ENCODE peak calls at places on chromosomes 11 and 22, in ten cellular contexts. U is tibial nerve, C is fibroblast of pulmonary artery, J is A549, L is RWPE1, O is IMR-90, K is nephron progenitor cell, G is heart left ventricle, X is coronary artery, Y is mesothelial cell of epicardium. M is an unnamed sample.
A peak's percentile ranks its signal among the peaks of the same experiment; 100 is the strongest.

GRCh38 chr22:41752011-41752975 is 48.2 kb upstream of the CCDC134 start:
- DNase-seq in O (no peak), J (no peak), G (no peak), L (no peak), K (no peak), C (no peak), Y (no peak), X (no peak), U (no peak), M (no peak)

GRCh38 chr11:64638017-64638664 is 47.1 kb downstream of the SLC22A12 start:
- DNase-seq in K (peak; percentile 83), J (no peak), G (no peak), O (no peak), L (no peak), X (no peak), Y (peak; percentile 50), C (no peak), U (no peak), M (no peak)

GRCh38 chr11:115566185-115566765 is 62.1 kb upstream of the CADM1 start:
- DNase-seq in C (no peak), O (no peak), J (no peak), U (no peak), L (no peak), K (no peak), X (no peak), G (no peak), Y (no peak), M (no peak)

GRCh38 chr11:107405260-107405659 is 52.4 kb downstream of the CWF19L2 start:
- DNase-seq in O (no peak), X (no peak), C (no peak), U (no peak), K (no peak), Y (no peak), G (no peak), L (no peak), J (no peak), M (no peak)

GRCh38 chr11:8732748-8733241 is 50.2 kb downstream of the RPL27A start:
- DNase-seq in L (no peak), Y (no peak), G (peak; percentile 88), C (peak; percentile 78), X (peak; percentile 94), U (no peak), O (peak; percentile 80), K (no peak), J (no peak), M (peak; percentile 77)

GRCh38 chr11:304915-305833 is 2.4 kb upstream of the IFITM2 start:
- DNase-seq in U (peak; percentile 77), G (peak; percentile 59), C (peak; percentile 86), Y (no peak), X (no peak), O (peak; percentile 79), K (peak; percentile 54), J (peak; percentile 74), L (peak; percentile 74), M (peak; percentile 74)

GRCh38 chr22:48945621-48946458 is 881.8 kb downstream of the BRD1 start:
- DNase-seq in G (no peak), U (no peak), J (no peak), L (no peak), K (no peak), C (no peak), X (peak; percentile 57), O (no peak), Y (peak; percentile 21), M (no peak)

GRCh38 chr11:106786251-106786650 is 232.0 kb downstream of the GUCY1A2 start:
- DNase-seq in J (no peak), X (no peak), K (no peak), C (peak; percentile 29), O (no peak), L (no peak), U (no peak), G (no peak), Y (no peak), M (no peak)

GRCh38 chr11:74822187-74822586 is 73.5 kb downstream of the RNF169 start:
- DNase-seq in X (no peak), Y (no peak), K (no peak), O (peak; percentile 94), L (no peak), G (no peak), U (no peak), J (no peak), C (peak; percentile 75), M (no peak)

GRCh38 chr11:94780432-94780831 is 12.3 kb downstream of the AMOTL1 start:
- DNase-seq in L (no peak), O (no peak), Y (no peak), J (no peak), G (no peak), C (no peak), K (no peak), X (no peak), U (no peak), M (no peak)

GRCh38 chr11:12698049-12698448 is 23.8 kb downstream of the TEAD1 start:
- DNase-seq in C (no peak), J (no peak), U (no peak), X (no peak), K (peak; percentile 30), G (no peak), Y (no peak), O (no peak), L (no peak), M (no peak)

GRCh38 chr11:12695221-12695794 is 21.1 kb downstream of the TEAD1 start:
- DNase-seq in U (no peak), X (no peak), K (no peak), Y (no peak), G (no peak), J (no peak), O (no peak), L (no peak), C (no peak), M (no peak)

GRCh38 chr11:12695878-12696277 is 21.7 kb downstream of the TEAD1 start:
- DNase-seq in U (no peak), Y (no peak), C (no peak), O (no peak), G (no peak), L (no peak), K (no peak), J (no peak), X (no peak), M (no peak)

GRCh38 chr11:12694182-12694531 is 19.9 kb downstream of the TEAD1 start:
- DNase-seq in L (no peak), C (no peak), J (peak; percentile 56), K (no peak), X (no peak), U (no peak), O (peak; percentile 44), G (no peak), Y (no peak), M (no peak)

DNA sequence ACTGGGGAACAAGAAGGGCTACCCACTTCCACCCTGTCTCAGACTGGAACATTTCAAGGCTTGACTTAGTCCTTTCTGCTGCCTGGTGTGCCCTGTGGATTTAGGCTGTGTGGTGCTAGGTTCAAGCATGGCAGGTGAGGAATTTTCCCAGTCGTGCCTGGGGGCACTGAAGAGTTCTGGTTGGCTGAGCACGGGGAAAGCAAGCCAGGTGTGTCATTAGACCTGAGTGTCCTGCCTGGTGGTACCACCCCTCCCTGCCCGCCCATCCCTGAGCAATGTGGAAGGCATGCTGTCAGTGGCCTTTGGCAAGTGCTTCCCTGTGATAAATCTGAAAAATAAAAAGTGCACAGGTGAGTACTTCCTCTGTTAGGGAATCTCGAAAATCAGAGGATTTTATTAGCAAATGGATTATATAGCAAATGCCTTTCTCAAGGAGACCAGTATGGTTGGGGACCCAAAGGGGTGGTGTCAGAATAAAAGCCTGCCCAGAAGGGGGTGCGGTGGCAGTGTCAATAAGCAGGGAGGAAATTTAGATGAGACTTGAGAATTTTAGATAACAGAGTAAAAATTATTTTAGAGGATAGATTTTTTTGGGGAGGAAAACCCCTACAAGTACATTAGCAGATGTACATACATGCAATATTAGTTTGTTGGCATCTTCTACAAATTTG is 22.8 kb downstream of the TEAD1 start:
- DNase-seq in U (no peak), O (no peak), Y (no peak), G (no peak), L (peak; percentile 72), J (no peak), C (no peak), K (no peak), X (no peak), M (peak; percentile 62)
- TF ChIP-seq CTCF in U (no peak), O (no peak), Y (no peak), G (no peak), L (no peak), J (no peak), C (no peak), K (no peak), X (no peak), M (no peak)

DNA sequence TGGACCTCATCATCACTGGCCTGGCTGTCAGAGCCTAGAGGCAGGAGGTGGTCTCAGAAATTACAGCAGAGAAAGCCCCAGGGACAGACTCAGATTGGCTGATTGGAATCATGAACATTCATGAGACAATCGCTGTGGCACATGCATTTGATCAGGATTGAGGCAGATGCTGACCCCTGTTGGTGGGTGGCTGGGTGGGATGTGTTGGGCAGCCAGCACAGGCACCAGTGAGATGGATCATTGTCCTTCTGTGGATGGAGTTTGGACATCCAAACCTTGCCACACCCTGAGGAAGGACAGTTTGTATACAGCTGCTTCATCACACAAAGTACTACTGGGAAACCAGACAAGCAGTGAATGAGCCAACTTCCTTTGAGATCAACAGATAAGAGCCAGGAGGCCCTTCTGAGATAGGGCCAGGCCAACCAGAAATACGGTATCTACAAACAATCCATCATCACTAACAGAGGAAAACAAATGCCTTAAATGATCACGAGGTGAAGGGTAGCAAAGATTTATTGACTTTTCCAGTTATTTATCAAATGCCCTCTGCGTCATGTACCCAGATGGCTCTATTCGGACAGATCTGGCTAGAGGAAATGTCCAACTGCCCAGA is 17.3 kb downstream of the COMMD9 start:
- DNase-seq in C (no peak), U (no peak), K (no peak), L (no peak), X (no peak), G (no peak), O (no peak), J (no peak), Y (no peak), M (no peak)
- TF ChIP-seq CTCF in C (no peak), U (no peak), K (no peak), L (no peak), X (no peak), G (no peak), O (no peak), J (no peak), Y (no peak), M (no peak)

DNA sequence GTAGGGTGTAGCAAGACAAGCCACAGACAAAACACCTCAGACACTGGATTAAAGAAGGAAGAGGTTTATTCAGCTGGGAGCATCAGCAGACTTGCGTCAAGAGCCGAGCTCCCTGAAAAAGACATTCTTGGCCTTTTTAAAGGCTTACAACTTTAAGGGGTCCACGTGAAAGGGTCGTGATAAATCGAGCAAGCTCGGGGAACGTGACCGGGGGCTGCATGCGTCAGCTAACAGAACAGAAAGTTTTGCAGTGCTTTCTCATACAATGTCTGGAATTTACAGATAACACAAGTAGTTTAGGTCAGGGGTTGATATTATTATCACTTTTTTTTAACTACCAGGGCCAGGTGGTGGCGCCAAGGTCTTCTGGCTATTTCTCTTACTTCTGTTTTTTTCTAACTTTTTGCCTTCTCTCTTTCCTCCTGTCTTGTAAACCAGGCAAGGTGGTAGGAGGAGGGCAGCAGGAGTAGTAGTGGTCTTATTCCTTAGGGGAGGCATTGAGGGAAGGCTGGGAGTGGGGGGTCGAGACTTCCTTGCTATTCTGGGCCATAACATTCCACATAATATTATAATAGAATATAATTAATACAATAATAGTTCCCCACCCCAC is 631 bp upstream of the ALDH3B1 start:
- DNase-seq in U (no peak), X (no peak), G (no peak), J (peak; percentile 76), Y (no peak), L (no peak), K (no peak), O (peak; percentile 53), C (peak; percentile 51), M (peak; percentile 61)
- TF ChIP-seq CTCF in U (no peak), X (no peak), G (peak; percentile 7), J (peak; percentile 74), Y (no peak), L (peak; percentile 56), K (no peak), O (peak; percentile 42), C (peak; percentile 31), M (peak; percentile 25)

GRCh38 chr11:110772863-110773262 is 60.6 kb upstream of the ARHGAP20 start:
- DNase-seq in J (peak; percentile 6), Y (no peak), U (no peak), K (no peak), X (no peak), O (no peak), L (no peak), C (no peak), G (no peak), M (no peak)
- TF ChIP-seq CTCF in J (no peak), Y (no peak), U (no peak), K (no peak), X (no peak), O (no peak), L (no peak), C (no peak), G (no peak), M (no peak)